ENCODE peak calls at places on chromosomes 3 and 15, in five cellular contexts. Z, Y, B, C and K are unnamed samples.

GRCh38 chr15:47432831-47433230 is 284.5 kb upstream of the SEMA6D start:
- DNase-seq in Z (no peak), Y (no peak), B (peak), C (no peak), K (no peak)

GRCh38 chr3:144665567-144666053 is 694.0 kb downstream of the DIPK2A start:
- DNase-seq in Z (no peak), Y (no peak), B (no peak), C (no peak), K (no peak)

GRCh38 chr3:98185180-98185579 is 18.7 kb downstream of the OR5H15 start:
- DNase-seq in Z (peak), Y (no peak), B (no peak), C (peak), K (no peak)

GRCh38 chr3:41627477-41628087 is 334.3 kb downstream of the ULK4 start:
- DNase-seq in Z (no peak), Y (no peak), B (no peak), C (no peak), K (no peak)

GRCh38 chr3:17038900-17039545 is 154.3 kb downstream of the PLCL2 start:
- DNase-seq in Z (no peak), Y (no peak), B (no peak), C (no peak), K (peak)

GRCh38 chr15:66921319-66921718 is 144.1 kb upstream of the SMAD3 start:
- DNase-seq in Z (no peak), Y (no peak), B (no peak), C (no peak), K (no peak)

GRCh38 chr3:141371882-141372281 is 3.6 kb downstream of the ZBTB38 start:
- DNase-seq in Z (no peak), Y (no peak), B (no peak), C (peak), K (no peak)

GRCh38 chr3:174247671-174248070 is 611.5 kb upstream of the NAALADL2 start:
- DNase-seq in Z (no peak), Y (no peak), B (no peak), C (no peak), K (no peak)

GRCh38 chr3:171262431-171262830 is 197.8 kb downstream of the TNIK start:
- DNase-seq in Z (no peak), Y (no peak), B (no peak), C (no peak), K (no peak)

GRCh38 chr15:49747340-49747739 is 126.5 kb downstream of the DTWD1 start:
- DNase-seq in Z (no peak), Y (no peak), B (no peak), C (no peak), K (no peak)

GRCh38 chr3:118729546-118729945 is 305.1 kb downstream of the IGSF11 start:
- DNase-seq in Z (peak), Y (no peak), B (no peak), C (no peak), K (no peak)

GRCh38 chr3:191136347-191136746 is 62.7 kb upstream of the OSTN start:
- DNase-seq in Z (no peak), Y (no peak), B (peak), C (peak), K (peak)

GRCh38 chr15:78075490-78076230 is 1.9 kb downstream of the TBC1D2B start:
- DNase-seq in Z (peak), Y (no peak), B (peak), C (no peak), K (peak)

GRCh38 chr15:43974852-43975251 is 148.1 kb downstream of the WDR76 start:
- DNase-seq in Z (peak), Y (peak), B (no peak), C (no peak), K (no peak)

GRCh38 chr15:101178414-101178813 is 73.4 kb downstream of the CHSY1 start:
- DNase-seq in Z (no peak), Y (no peak), B (no peak), C (no peak), K (no peak)

GRCh38 chr15:69979269-69979668 is 118.4 kb downstream of the TLE3 start:
- DNase-seq in Z (peak), Y (no peak), B (peak), C (peak), K (peak)

GRCh38 chr3:53235545-53235944 is 20.3 kb downstream of the TKT start:
- DNase-seq in Z (no peak), Y (no peak), B (no peak), C (no peak), K (no peak)

GRCh38 chr3:104460477-104461406 is 906.0 kb upstream of the ALCAM start:
- DNase-seq in Z (peak), Y (no peak), B (peak), C (peak), K (peak)
- TF ChIP-seq CTCF in Z (peak), Y (peak), B (peak), C (peak), K (peak)

GRCh38 chr3:108838411-108838810 is 15.8 kb downstream of the TRAT1 start:
- DNase-seq in Z (no peak), Y (no peak), B (no peak), C (no peak), K (no peak)

GRCh38 chr3:108830991-108831390 is 8.4 kb downstream of the TRAT1 start:
- DNase-seq in Z (peak), Y (no peak), B (no peak), C (no peak), K (no peak)

GRCh38 chr3:108833616-108834015 is 11.0 kb downstream of the TRAT1 start:
- DNase-seq in Z (no peak), Y (no peak), B (no peak), C (no peak), K (no peak)

GRCh38 chr3:108835101-108835500 is 12.5 kb downstream of the TRAT1 start:
- DNase-seq in Z (no peak), Y (no peak), B (no peak), C (no peak), K (peak)

GRCh38 chr3:108834551-108834950 is 12.0 kb downstream of the TRAT1 start:
- DNase-seq in Z (no peak), Y (no peak), B (no peak), C (no peak), K (no peak)
- H3K4me3 ChIP-seq in Z (no peak), Y (no peak), B (no peak), C (no peak), K (no peak)

GRCh38 chr3:40108643-40109042 is 200.9 kb upstream of the EIF1B start:
- DNase-seq in Z (no peak), Y (no peak), B (no peak), C (no peak), K (peak)

GRCh38 chr3:40104441-40104840 is 205.1 kb upstream of the EIF1B start:
- DNase-seq in Z (no peak), Y (no peak), B (no peak), C (peak), K (no peak)

GRCh38 chr3:40109641-40110490 is 199.6 kb upstream of the EIF1B start:
- DNase-seq in Z (peak), Y (no peak), B (no peak), C (no peak), K (no peak)
- TF ChIP-seq CTCF in Z (peak), Y (peak), B (peak), C (no peak), K (peak)

DNA sequence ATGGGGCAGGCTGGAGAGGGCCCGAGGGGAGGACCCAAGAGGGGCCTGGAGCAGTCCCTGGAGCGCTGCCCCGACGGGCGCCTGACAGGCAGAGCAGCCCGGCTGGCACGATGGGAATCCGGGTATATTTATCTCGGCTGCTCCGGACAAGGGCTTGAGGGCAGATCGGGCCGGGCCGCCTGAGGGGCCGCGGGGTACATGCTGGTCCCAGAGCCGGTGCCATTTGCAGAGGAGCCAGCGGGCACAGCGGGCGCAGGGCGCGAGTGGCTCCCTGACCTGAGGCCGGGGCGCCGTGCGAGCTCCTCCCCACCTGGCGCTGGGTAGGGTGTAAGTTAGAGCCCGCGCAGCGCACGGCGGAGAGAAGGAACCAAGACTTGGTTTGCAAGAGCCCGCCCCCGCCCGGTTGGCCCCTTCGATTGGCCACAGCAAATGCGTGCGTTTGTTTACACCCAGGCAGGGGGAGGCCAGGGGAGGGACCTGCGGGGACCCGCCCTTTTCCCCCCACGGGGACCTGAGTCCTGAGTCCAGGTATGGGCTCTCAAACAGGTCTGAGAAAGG is 727 bp downstream of the SLC38A3 start:
- DNase-seq in Z (peak), Y (no peak), B (peak), C (no peak), K (peak)
- H3K4me3 ChIP-seq in Z (peak), Y (peak), B (no peak), C (no peak), K (no peak)

GRCh38 chr3:142866841-142867631 is 21.8 kb downstream of the PCOLCE2 start:
- DNase-seq in Z (peak), Y (no peak), B (peak), C (peak), K (peak)
- TF ChIP-seq CTCF in Z (peak), Y (no peak), B (peak), C (peak), K (peak)